ENCODE peak calls at places on chromosome 18, in four cellular contexts. One of them, this sample, is unnamed.

GRCh38 chr18:22171839-22172582 is 2.6 kb downstream of the GATA6 start:
- DNase-seq in GM13976: no peak
- DNase-seq in heart right ventricle: no peak
- DNase-seq in progenitor cell of endocrine pancreas: no peak
- DNase-seq in this sample: no peak

GRCh38 chr18:42086288-42086687 is 131.3 kb downstream of the PIK3C3 start:
- DNase-seq in heart right ventricle: no peak
- DNase-seq in GM13976: no peak
- DNase-seq in progenitor cell of endocrine pancreas: no peak
- DNase-seq in this sample: no peak

GRCh38 chr18:12879840-12880531 is 4.1 kb downstream of the PTPN2 start:
- DNase-seq in progenitor cell of endocrine pancreas: no peak
- DNase-seq in GM13976: peak; percentile 38
- DNase-seq in heart right ventricle: no peak
- DNase-seq in this sample: no peak

GRCh38 chr18:39571511-39571910 is 2005.9 kb upstream of the CELF4 start:
- DNase-seq in heart right ventricle: no peak
- DNase-seq in progenitor cell of endocrine pancreas: no peak
- DNase-seq in GM13976: peak; percentile 18
- DNase-seq in this sample: no peak

GRCh38 chr18:41906528-41907256 is 48.3 kb upstream of the PIK3C3 start:
- DNase-seq in GM13976: peak; percentile 53
- DNase-seq in progenitor cell of endocrine pancreas: no peak
- DNase-seq in heart right ventricle: no peak
- DNase-seq in this sample: peak; percentile 58

GRCh38 chr18:74775239-74775638 is 177.6 kb downstream of the ZNF407 start:
- DNase-seq in progenitor cell of endocrine pancreas: no peak
- DNase-seq in GM13976: no peak
- DNase-seq in heart right ventricle: no peak
- DNase-seq in this sample: no peak

GRCh38 chr18:76602169-76602568 is 107.1 kb upstream of the ZNF516 start:
- DNase-seq in heart right ventricle: no peak
- DNase-seq in progenitor cell of endocrine pancreas: no peak
- DNase-seq in GM13976: no peak
- DNase-seq in this sample: no peak

GRCh38 chr18:56445422-56445821 is 193.0 kb downstream of the TXNL1 start:
- DNase-seq in progenitor cell of endocrine pancreas: no peak
- DNase-seq in heart right ventricle: no peak
- DNase-seq in GM13976: no peak
- DNase-seq in this sample: no peak

GRCh38 chr18:49447810-49448745 is 12.4 kb downstream of the DYM start:
- DNase-seq in GM13976: peak; percentile 32
- DNase-seq in heart right ventricle: peak; percentile 28
- DNase-seq in progenitor cell of endocrine pancreas: no peak
- DNase-seq in this sample: peak; percentile 59

GRCh38 chr18:70377317-70377799 is 88.5 kb downstream of the SOCS6 start:
- DNase-seq in progenitor cell of endocrine pancreas: no peak
- DNase-seq in heart right ventricle: no peak
- DNase-seq in GM13976: no peak
- DNase-seq in this sample: no peak

GRCh38 chr18:5467666-5468065 is 76.1 kb downstream of the EPB41L3 start:
- DNase-seq in heart right ventricle: no peak
- DNase-seq in GM13976: no peak
- DNase-seq in progenitor cell of endocrine pancreas: no peak
- DNase-seq in this sample: no peak

GRCh38 chr18:11666176-11666575 is 22.9 kb upstream of the GNAL start:
- DNase-seq in progenitor cell of endocrine pancreas: no peak
- DNase-seq in heart right ventricle: no peak
- DNase-seq in GM13976: no peak
- DNase-seq in this sample: no peak

GRCh38 chr18:67515987-67516431 is 511 bp downstream of the DSEL start:
- DNase-seq in progenitor cell of endocrine pancreas: peak; percentile 83
- DNase-seq in GM13976: peak; percentile 74
- DNase-seq in heart right ventricle: peak; percentile 81
- DNase-seq in this sample: peak; percentile 75

GRCh38 chr18:48084858-48085257 is 154.4 kb upstream of the SMAD2 start:
- DNase-seq in progenitor cell of endocrine pancreas: no peak
- DNase-seq in heart right ventricle: no peak
- DNase-seq in GM13976: no peak
- DNase-seq in this sample: no peak

GRCh38 chr18:59719533-59720325 is 22.5 kb upstream of the CCBE1 start:
- DNase-seq in progenitor cell of endocrine pancreas: no peak
- DNase-seq in GM13976: no peak
- DNase-seq in heart right ventricle: no peak
- DNase-seq in this sample: no peak

GRCh38 chr18:70469916-70470315 is 181.1 kb downstream of the SOCS6 start:
- DNase-seq in progenitor cell of endocrine pancreas: no peak
- DNase-seq in GM13976: no peak
- DNase-seq in heart right ventricle: no peak
- DNase-seq in this sample: no peak

GRCh38 chr18:56284319-56284718 is 354.1 kb downstream of the TXNL1 start:
- DNase-seq in progenitor cell of endocrine pancreas: no peak
- DNase-seq in heart right ventricle: no peak
- DNase-seq in GM13976: no peak
- DNase-seq in this sample: no peak

GRCh38 chr18:13871701-13872100 is 43.6 kb downstream of the MC2R start:
- DNase-seq in heart right ventricle: no peak
- DNase-seq in GM13976: no peak
- DNase-seq in progenitor cell of endocrine pancreas: no peak
- DNase-seq in this sample: no peak

GRCh38 chr18:519019-519879 is 18.7 kb upstream of the COLEC12 start:
- DNase-seq in progenitor cell of endocrine pancreas: no peak
- DNase-seq in GM13976: peak; percentile 70
- DNase-seq in heart right ventricle: peak; percentile 62
- DNase-seq in this sample: peak; percentile 31

GRCh38 chr18:34624551-34624950 is 85.5 kb upstream of the DTNA start:
- DNase-seq in progenitor cell of endocrine pancreas: no peak
- DNase-seq in GM13976: no peak
- DNase-seq in heart right ventricle: no peak
- DNase-seq in this sample: no peak

GRCh38 chr18:27661320-27662049 is 476.4 kb upstream of the CHST9 start:
- DNase-seq in GM13976: no peak
- DNase-seq in heart right ventricle: no peak
- DNase-seq in progenitor cell of endocrine pancreas: peak; percentile 14
- DNase-seq in this sample: no peak

GRCh38 chr18:7567487-7568425 is 640 bp downstream of the PTPRM start:
- DNase-seq in progenitor cell of endocrine pancreas: peak; percentile 53
- DNase-seq in heart right ventricle: peak; percentile 43
- DNase-seq in GM13976: peak; percentile 30
- DNase-seq in this sample: peak; percentile 23

GRCh38 chr18:10514082-10514481 is 11.7 kb upstream of the NAPG start:
- DNase-seq in GM13976: no peak
- DNase-seq in heart right ventricle: no peak
- DNase-seq in progenitor cell of endocrine pancreas: no peak
- DNase-seq in this sample: no peak

GRCh38 chr18:43571078-43571689 is 293.9 kb upstream of the SYT4 start:
- DNase-seq in heart right ventricle: peak; percentile 12
- DNase-seq in progenitor cell of endocrine pancreas: no peak
- DNase-seq in GM13976: no peak
- DNase-seq in this sample: peak; percentile 44

GRCh38 chr18:49399003-49399402 is 61.4 kb downstream of the DYM start:
- DNase-seq in GM13976: peak; percentile 22
- DNase-seq in progenitor cell of endocrine pancreas: no peak
- DNase-seq in heart right ventricle: no peak
- DNase-seq in this sample: no peak

GRCh38 chr18:58495202-58495601 is 133.7 kb downstream of the ALPK2 start:
- DNase-seq in heart right ventricle: no peak
- DNase-seq in progenitor cell of endocrine pancreas: no peak
- DNase-seq in GM13976: no peak
- DNase-seq in this sample: no peak

GRCh38 chr18:74040008-74040407 is 107.6 kb downstream of the FBXO15 start:
- DNase-seq in progenitor cell of endocrine pancreas: no peak
- DNase-seq in GM13976: no peak
- DNase-seq in heart right ventricle: no peak
- DNase-seq in this sample: no peak

GRCh38 chr18:14959550-14959949 is 211.6 kb downstream of the ANKRD30B start:
- DNase-seq in heart right ventricle: no peak
- DNase-seq in progenitor cell of endocrine pancreas: no peak
- DNase-seq in GM13976: no peak
- DNase-seq in this sample: no peak

GRCh38 chr18:41954827-41955613 is at the start of gene PIK3C3:
- DNase-seq in progenitor cell of endocrine pancreas: peak; percentile 87
- DNase-seq in GM13976: peak; percentile 90
- DNase-seq in heart right ventricle: peak; percentile 98
- DNase-seq in this sample: peak; percentile 97

GRCh38 chr18:75142677-75143076 is 66.3 kb downstream of the PTGR3 start:
- DNase-seq in progenitor cell of endocrine pancreas: no peak
- DNase-seq in heart right ventricle: no peak
- DNase-seq in GM13976: no peak
- DNase-seq in this sample: no peak

GRCh38 chr18:59467497-59467896 is 108.4 kb upstream of the LMAN1 start:
- DNase-seq in GM13976: no peak
- DNase-seq in progenitor cell of endocrine pancreas: no peak
- DNase-seq in heart right ventricle: no peak
- DNase-seq in this sample: no peak

GRCh38 chr18:12067671-12068070 is 26.0 kb upstream of the ANKRD62 start:
- DNase-seq in progenitor cell of endocrine pancreas: no peak
- DNase-seq in heart right ventricle: no peak
- DNase-seq in GM13976: no peak
- DNase-seq in this sample: no peak

GRCh38 chr18:24185805-24186204 is 46.9 kb downstream of the CABYR start:
- DNase-seq in progenitor cell of endocrine pancreas: no peak
- DNase-seq in heart right ventricle: no peak
- DNase-seq in GM13976: no peak
- DNase-seq in this sample: no peak

GRCh38 chr18:21053127-21053526 is 58.5 kb downstream of the ROCK1 start:
- DNase-seq in heart right ventricle: no peak
- DNase-seq in progenitor cell of endocrine pancreas: no peak
- DNase-seq in GM13976: no peak
- DNase-seq in this sample: no peak

GRCh38 chr18:43606800-43607199 is 329.5 kb upstream of the SYT4 start:
- DNase-seq in heart right ventricle: no peak
- DNase-seq in GM13976: no peak
- DNase-seq in progenitor cell of endocrine pancreas: no peak
- DNase-seq in this sample: no peak

GRCh38 chr18:58723810-58724602 is 52.7 kb downstream of the MALT1 start:
- DNase-seq in heart right ventricle: no peak
- DNase-seq in progenitor cell of endocrine pancreas: no peak
- DNase-seq in GM13976: no peak
- DNase-seq in this sample: no peak

GRCh38 chr18:59959606-59960005 is 59.8 kb downstream of the PMAIP1 start:
- DNase-seq in GM13976: no peak
- DNase-seq in heart right ventricle: no peak
- DNase-seq in progenitor cell of endocrine pancreas: no peak
- DNase-seq in this sample: no peak

GRCh38 chr18:36411745-36412168 is 114.2 kb downstream of the FHOD3 start:
- DNase-seq in progenitor cell of endocrine pancreas: no peak
- DNase-seq in heart right ventricle: no peak
- DNase-seq in GM13976: no peak
- DNase-seq in this sample: peak; percentile 7
- TF ChIP-seq CTCF in progenitor cell of endocrine pancreas: peak; percentile 45
- TF ChIP-seq CTCF in heart right ventricle: no peak
- TF ChIP-seq CTCF in GM13976: no peak
- TF ChIP-seq CTCF in this sample: no peak

DNA sequence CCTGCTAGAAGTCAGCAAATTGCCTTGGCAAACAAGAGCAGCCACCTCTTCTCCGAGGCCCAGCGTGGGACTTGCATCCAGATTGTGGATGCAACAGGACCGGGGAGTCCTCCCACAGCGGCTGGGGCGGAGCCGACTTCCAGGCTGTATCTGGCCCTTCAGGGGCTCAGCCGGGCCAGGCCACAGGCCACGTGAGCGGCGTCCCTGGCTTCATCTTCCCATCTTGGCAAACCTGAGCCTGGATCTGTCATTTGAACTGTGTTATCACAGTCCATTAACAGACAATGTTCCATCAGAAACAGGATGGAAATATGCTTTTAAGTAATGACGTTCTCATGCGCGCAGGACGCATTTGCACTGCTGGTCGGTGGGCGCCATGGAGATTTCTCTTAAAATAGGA is 483.5 kb upstream of the SALL3 start:
- DNase-seq in GM13976: no peak
- DNase-seq in progenitor cell of endocrine pancreas: no peak
- DNase-seq in heart right ventricle: peak; percentile 14
- DNase-seq in this sample: no peak
- TF ChIP-seq CTCF in GM13976: no peak
- TF ChIP-seq CTCF in progenitor cell of endocrine pancreas: no peak
- TF ChIP-seq CTCF in heart right ventricle: no peak
- TF ChIP-seq CTCF in this sample: no peak

GRCh38 chr18:46071894-46072867 is at the start of gene PSTPIP2:
- DNase-seq in heart right ventricle: peak; percentile 59
- DNase-seq in GM13976: peak; percentile 76
- DNase-seq in progenitor cell of endocrine pancreas: peak; percentile 48
- DNase-seq in this sample: peak; percentile 78
- TF ChIP-seq CTCF in heart right ventricle: no peak
- TF ChIP-seq CTCF in GM13976: no peak
- TF ChIP-seq CTCF in progenitor cell of endocrine pancreas: peak; percentile 30
- TF ChIP-seq CTCF in this sample: no peak

GRCh38 chr18:8980496-8981402 is 121.8 kb upstream of the NDUFV2 start:
- DNase-seq in GM13976: no peak
- DNase-seq in progenitor cell of endocrine pancreas: no peak
- DNase-seq in heart right ventricle: no peak
- DNase-seq in this sample: no peak

GRCh38 chr18:8978394-8978793 is 124.1 kb upstream of the NDUFV2 start:
- DNase-seq in GM13976: no peak
- DNase-seq in heart right ventricle: no peak
- DNase-seq in progenitor cell of endocrine pancreas: no peak
- DNase-seq in this sample: no peak

GRCh38 chr18:8979258-8979988 is 123.1 kb upstream of the NDUFV2 start:
- DNase-seq in GM13976: no peak
- DNase-seq in progenitor cell of endocrine pancreas: no peak
- DNase-seq in heart right ventricle: no peak
- DNase-seq in this sample: no peak

GRCh38 chr18:8984131-8984670 is 118.3 kb upstream of the NDUFV2 start:
- DNase-seq in heart right ventricle: no peak
- DNase-seq in progenitor cell of endocrine pancreas: no peak
- DNase-seq in GM13976: no peak
- DNase-seq in this sample: no peak

GRCh38 chr18:8982416-8983183 is 119.9 kb upstream of the NDUFV2 start:
- DNase-seq in progenitor cell of endocrine pancreas: no peak
- DNase-seq in heart right ventricle: peak; percentile 22
- DNase-seq in GM13976: no peak
- DNase-seq in this sample: peak; percentile 52
- TF ChIP-seq CTCF in progenitor cell of endocrine pancreas: peak; percentile 54
- TF ChIP-seq CTCF in heart right ventricle: peak; percentile 8
- TF ChIP-seq CTCF in GM13976: peak; percentile 33
- TF ChIP-seq CTCF in this sample: no peak

DNA sequence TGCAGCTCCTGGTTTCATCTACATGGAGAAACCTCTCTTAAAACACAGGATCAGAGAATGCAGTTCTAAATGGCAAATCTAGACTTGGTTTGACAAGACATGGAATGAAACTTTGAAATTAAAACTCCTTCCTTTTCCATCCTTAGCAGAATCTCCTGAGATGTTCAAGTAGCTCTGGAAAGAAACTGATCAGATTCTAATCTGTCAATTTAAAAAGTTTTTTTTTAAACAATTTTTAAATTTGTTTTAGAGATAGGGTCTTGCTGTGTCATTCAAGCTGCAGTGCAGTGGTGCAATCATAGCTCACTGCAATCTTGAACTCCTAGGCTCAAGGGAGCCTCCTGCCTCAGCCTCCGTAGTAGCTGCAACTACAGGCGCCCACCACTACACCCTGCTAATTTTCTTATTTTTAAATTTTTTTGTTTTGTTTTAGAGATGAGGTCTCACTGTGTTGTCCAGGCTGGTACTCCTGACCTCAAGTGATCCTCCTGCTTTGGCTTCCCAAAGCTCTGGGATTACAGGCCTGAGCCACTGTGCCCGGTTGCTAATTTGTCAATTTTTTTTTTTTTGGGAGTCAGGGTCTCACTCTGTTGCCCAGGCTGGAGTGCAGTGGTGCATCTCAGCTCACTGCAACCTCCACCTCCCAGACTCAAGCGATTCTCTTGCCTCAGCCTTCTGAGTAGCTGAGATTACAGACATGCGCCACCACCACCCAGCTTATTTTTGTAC is 216.7 kb downstream of the TGIF1 start:
- DNase-seq in progenitor cell of endocrine pancreas: no peak
- DNase-seq in GM13976: no peak
- DNase-seq in heart right ventricle: no peak
- DNase-seq in this sample: no peak
- TF ChIP-seq CTCF in progenitor cell of endocrine pancreas: no peak
- TF ChIP-seq CTCF in GM13976: no peak
- TF ChIP-seq CTCF in heart right ventricle: no peak
- TF ChIP-seq CTCF in this sample: no peak